ENCODE peak calls at places on chromosomes 7 and 10, in nine cellular contexts. L, W, R, U, S, C, K, I and F are unnamed samples.

GRCh38 chr10:47296111-47296894 is 3.7 kb upstream of the GDF10 start:
- DNase-seq in L (no peak), W (no peak), R (no peak), U (no peak), S (no peak), C (no peak), K (no peak), I (no peak), F (no peak)

GRCh38 chr10:24331457-24331856 is 122.5 kb downstream of the KIAA1217 start:
- DNase-seq in L (no peak), W (no peak), R (no peak), U (peak; percentile 49), S (no peak), C (no peak), K (peak; percentile 18), I (peak; percentile 36), F (no peak)

GRCh38 chr10:129344506-129344905 is 122.5 kb upstream of the MGMT start:
- DNase-seq in L (no peak), W (no peak), R (no peak), U (no peak), S (no peak), C (no peak), K (no peak), I (no peak), F (peak; percentile 28)

GRCh38 chr10:110074298-110074697 is 66.5 kb downstream of the ADD3 start:
- DNase-seq in L (no peak), W (no peak), R (no peak), U (no peak), S (peak; percentile 42), C (no peak), K (no peak), I (no peak), F (no peak)

GRCh38 chr7:131021902-131022301 is 287.9 kb upstream of the KLF14 start:
- DNase-seq in L (no peak), W (no peak), R (no peak), U (no peak), S (no peak), C (no peak), K (no peak), I (no peak), F (no peak)

GRCh38 chr7:1662101-1662500 is 8.0 kb upstream of the ELFN1 start:
- DNase-seq in L (no peak), W (no peak), R (no peak), U (peak; percentile 1), S (no peak), C (no peak), K (no peak), I (no peak), F (no peak)

GRCh38 chr10:119393845-119394244 is 148.7 kb downstream of the RGS10 start:
- DNase-seq in L (no peak), W (no peak), R (no peak), U (no peak), S (no peak), C (no peak), K (no peak), I (no peak), F (no peak)

GRCh38 chr10:49138361-49138891 is 4.6 kb upstream of the FAM170B start:
- DNase-seq in L (no peak), W (no peak), R (no peak), U (peak; percentile 30), S (no peak), C (no peak), K (no peak), I (peak; percentile 49), F (no peak)

GRCh38 chr10:89600041-89600440 is 45.0 kb downstream of the PANK1 start:
- DNase-seq in L (no peak), W (no peak), R (no peak), U (no peak), S (no peak), C (no peak), K (no peak), I (no peak), F (no peak)

GRCh38 chr7:39951156-39951942 is 1.3 kb downstream of the CDK13 start:
- DNase-seq in L (peak; percentile 74), W (peak; percentile 62), R (no peak), U (peak; percentile 64), S (peak; percentile 86), C (peak; percentile 47), K (peak; percentile 88), I (peak; percentile 52), F (peak; percentile 61)

GRCh38 chr7:39324134-39324760 is 242.0 kb upstream of the YAE1 start:
- DNase-seq in L (no peak), W (no peak), R (no peak), U (no peak), S (no peak), C (no peak), K (no peak), I (no peak), F (no peak)

GRCh38 chr10:33113111-33113856 is 155.3 kb upstream of the ITGB1 start:
- DNase-seq in L (no peak), W (no peak), R (no peak), U (no peak), S (no peak), C (no peak), K (no peak), I (no peak), F (no peak)

GRCh38 chr7:57308631-57309408 is 141.2 kb upstream of the ZNF716 start:
- DNase-seq in L (peak; percentile 12), W (no peak), R (no peak), U (no peak), S (no peak), C (no peak), K (no peak), I (peak; percentile 21), F (no peak)

GRCh38 chr10:88781206-88781605 is 21.3 kb upstream of the LIPM start:
- DNase-seq in L (no peak), W (no peak), R (no peak), U (no peak), S (no peak), C (peak; percentile 96), K (no peak), I (no peak), F (no peak)

GRCh38 chr7:120792091-120792860 is 65.7 kb downstream of the TSPAN12 start:
- DNase-seq in L (peak; percentile 66), W (peak; percentile 66), R (peak; percentile 65), U (peak; percentile 66), S (peak; percentile 88), C (peak; percentile 73), K (peak; percentile 91), I (peak; percentile 74), F (peak; percentile 76)

GRCh38 chr7:467393-467828 is 52.2 kb downstream of the PDGFA start:
- DNase-seq in L (no peak), W (no peak), R (no peak), U (no peak), S (no peak), C (no peak), K (no peak), I (no peak), F (no peak)

GRCh38 chr10:21757601-21757901 is 223.5 kb downstream of the MLLT10 start:
- DNase-seq in L (no peak), W (no peak), R (no peak), U (no peak), S (peak; percentile 45), C (no peak), K (peak; percentile 38), I (no peak), F (no peak)

GRCh38 chr10:70403483-70404035 is 386 bp upstream of the EIF4EBP2 start:
- DNase-seq in L (no peak), W (no peak), R (no peak), U (no peak), S (no peak), C (no peak), K (no peak), I (no peak), F (no peak)
- H3K4me3 ChIP-seq in L (peak overlapping the region; percentile 30), W (peak overlapping the region; percentile 98), R (peak overlapping the region; percentile 86), U (peak overlapping the region; percentile 100), S (peak overlapping the region; percentile 94), C (peak overlapping the region; percentile 67), K (no peak overlapping the region), I (peak overlapping the region; percentile 92), F (no peak overlapping the region)

GRCh38 chr10:394061-394438 is 258.8 kb downstream of the ZMYND11 start:
- DNase-seq in L (no peak), W (no peak), R (no peak), U (no peak), S (no peak), C (no peak), K (no peak), I (no peak), F (peak; percentile 32)
- H3K4me1 ChIP-seq in L (no peaks in the 10 kb centered on the region), W (peaks cover 2% of the 10 kb centered on the region), R (no peaks in the 10 kb centered on the region), U (no peaks in the 10 kb centered on the region), S (no peaks in the 10 kb centered on the region), C (no peaks in the 10 kb centered on the region), K (peaks cover 25% of the 10 kb centered on the region), I (peaks cover 50% of the 10 kb centered on the region), F (no peaks in the 10 kb centered on the region)

DNA sequence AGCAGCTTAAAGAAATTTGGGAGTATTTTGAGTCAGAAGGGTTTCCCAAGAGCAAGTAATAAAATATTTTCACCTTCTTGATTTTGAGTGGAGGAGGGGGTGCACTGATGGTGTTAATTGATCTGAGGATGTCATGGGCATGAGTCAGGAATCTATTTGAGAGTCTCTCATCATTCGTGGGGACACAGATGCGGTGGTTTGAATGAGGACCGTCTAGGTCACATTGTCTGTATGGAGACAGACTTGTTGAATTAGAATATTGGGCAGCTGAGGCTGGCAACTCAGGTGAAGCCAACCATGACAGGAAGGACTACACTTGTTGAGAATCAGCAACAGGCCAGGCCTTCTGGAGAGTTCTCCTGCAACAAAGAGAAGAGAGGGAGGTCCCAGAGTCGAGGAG is 127.0 kb downstream of the INSYN2A start:
- DNase-seq in L (no peak), W (no peak), R (no peak), U (no peak), S (no peak), C (no peak), K (peak; percentile 7), I (no peak), F (no peak)
- H3K36me3 ChIP-seq in L (no peaks in the 10 kb centered on the region), W (peaks cover 10% of the 10 kb centered on the region), R (no peaks in the 10 kb centered on the region), U (no peaks in the 10 kb centered on the region), S (peaks cover 2% of the 10 kb centered on the region), C (no peaks in the 10 kb centered on the region), K (no peaks in the 10 kb centered on the region), I (peaks cover 83% of the 10 kb centered on the region), F (peaks cover 9% of the 10 kb centered on the region)

GRCh38 chr7:64884085-64884912 is 18.8 kb upstream of the ZNF273 start:
- DNase-seq in L (no peak), W (no peak), R (no peak), U (no peak), S (no peak), C (no peak), K (no peak), I (no peak), F (peak; percentile 7)

GRCh38 chr7:64883113-64883905 is 19.8 kb upstream of the ZNF273 start:
- DNase-seq in L (no peak), W (no peak), R (no peak), U (peak; percentile 31), S (no peak), C (no peak), K (no peak), I (no peak), F (peak; percentile 54)

GRCh38 chr7:64880322-64881297 is 22.5 kb upstream of the ZNF273 start:
- DNase-seq in L (no peak), W (no peak), R (no peak), U (no peak), S (no peak), C (no peak), K (no peak), I (no peak), F (peak; percentile 43)

GRCh38 chr7:64881461-64882287 is 21.4 kb upstream of the ZNF273 start:
- DNase-seq in L (no peak), W (no peak), R (no peak), U (no peak), S (no peak), C (no peak), K (no peak), I (no peak), F (peak; percentile 42)

GRCh38 chr7:64882341-64883112 is 20.5 kb upstream of the ZNF273 start:
- DNase-seq in L (no peak), W (no peak), R (no peak), U (peak; percentile 70), S (no peak), C (no peak), K (peak; percentile 39), I (peak; percentile 73), F (peak; percentile 70)
- H3K4me3 ChIP-seq in L (no peak overlapping the region), W (no peak overlapping the region), R (no peak overlapping the region), U (peak overlapping the region; percentile 31), S (no peak overlapping the region), C (no peak overlapping the region), K (no peak overlapping the region), I (peak overlapping the region; percentile 71), F (peak overlapping the region; percentile 56)